ENCODE peak calls at places on chromosomes 11 and 22, in nine cellular contexts. U is right cardiac atrium; M is left ventricle myocardium inferior; I is naive thymus-derived CD4-positive, alpha-beta T cell; K is effector memory CD4-positive, alpha-beta T cell; B is CD4-positive, alpha-beta T cell; X is IMR-90; A is adipocyte; C is HCT116. N is an unnamed sample. For H3K9me3, the result is how much of the 10 kb centered on the place peaks cover.

GRCh38 chr11:112012877-112013276 is 12.3 kb upstream of the DLAT start:
- DNase-seq in U (no peak), M (no peak), I (no peak), K (no peak), B (no peak), X (peak), A (peak), C (no peak), N (no peak)

GRCh38 chr11:63944987-63945386 is 6.2 kb downstream of the NAA40 start:
- DNase-seq in U (peak), M (peak), I (no peak), K (no peak), B (no peak), X (no peak), A (no peak), C (no peak), N (no peak)

GRCh38 chr11:74681686-74682651 is 49.3 kb downstream of the CHRDL2 start:
- DNase-seq in U (no peak), M (peak), I (no peak), K (no peak), B (no peak), X (peak), A (no peak), C (no peak), N (no peak)

GRCh38 chr11:93606721-93607120 is 54.8 kb upstream of the CEP295 start:
- DNase-seq in U (no peak), M (no peak), I (no peak), K (no peak), B (no peak), X (no peak), A (no peak), C (no peak), N (no peak)

GRCh38 chr11:13105237-13105844 is 96.2 kb downstream of the RASSF10 start:
- DNase-seq in U (no peak), M (peak), I (no peak), K (no peak), B (no peak), X (no peak), A (no peak), C (no peak), N (no peak)

GRCh38 chr11:110763249-110764011 is 51.2 kb upstream of the ARHGAP20 start:
- DNase-seq in U (no peak), M (no peak), I (no peak), K (no peak), B (no peak), X (peak), A (peak), C (no peak), N (peak)

GRCh38 chr11:1104411-1105182 is 29.9 kb downstream of the MUC2 start:
- DNase-seq in U (peak), M (no peak), I (no peak), K (no peak), B (no peak), X (no peak), A (no peak), C (no peak), N (no peak)

GRCh38 chr11:26593686-26594085 is 21.6 kb upstream of the MUC15 start:
- DNase-seq in U (no peak), M (no peak), I (no peak), K (no peak), B (no peak), X (no peak), A (no peak), C (no peak), N (no peak)

GRCh38 chr11:92501346-92501745 is 276.7 kb downstream of the FAT3 start:
- DNase-seq in U (no peak), M (no peak), I (no peak), K (no peak), B (no peak), X (no peak), A (no peak), C (no peak), N (no peak)

GRCh38 chr11:121576531-121576930 is 123.8 kb upstream of the SORL1-AS1 start:
- DNase-seq in U (peak), M (no peak), I (no peak), K (no peak), B (no peak), X (no peak), A (no peak), C (no peak), N (no peak)

GRCh38 chr11:27514558-27514957 is 8.0 kb upstream of the LIN7C start:
- DNase-seq in U (no peak), M (no peak), I (no peak), K (no peak), B (no peak), X (peak), A (no peak), C (no peak), N (peak)

GRCh38 chr22:42383851-42384417 is 48.3 kb downstream of the NFAM1 start:
- DNase-seq in U (peak), M (no peak), I (no peak), K (no peak), B (no peak), X (no peak), A (no peak), C (no peak), N (no peak)

GRCh38 chr11:128563942-128564641 is 23.3 kb downstream of the ETS1 start:
- DNase-seq in U (no peak), M (no peak), I (no peak), K (no peak), B (no peak), X (no peak), A (no peak), C (no peak), N (no peak)

GRCh38 chr11:43504316-43504950 is 145.7 kb downstream of the TTC17 start:
- DNase-seq in U (no peak), M (no peak), I (no peak), K (no peak), B (no peak), X (peak), A (peak), C (peak), N (peak)

GRCh38 chr11:62555464-62556092 is 9.0 kb upstream of the AHNAK start:
- DNase-seq in U (peak), M (peak), I (peak), K (peak), B (peak), X (peak), A (peak), C (no peak), N (no peak)

GRCh38 chr22:18110194-18110943 is at the start of gene TUBA8:
- DNase-seq in U (peak), M (peak), I (no peak), K (no peak), B (no peak), X (peak), A (peak), C (no peak), N (peak)

GRCh38 chr11:66851698-66852465 is 5.0 kb upstream of the LRFN4 start:
- DNase-seq in U (peak), M (no peak), I (no peak), K (no peak), B (no peak), X (no peak), A (no peak), C (no peak), N (no peak)

GRCh38 chr11:62505112-62505783 is 41.4 kb downstream of the AHNAK start:
- DNase-seq in U (peak), M (peak), I (no peak), K (no peak), B (no peak), X (no peak), A (no peak), C (no peak), N (no peak)

GRCh38 chr11:102637731-102638130 is 12.6 kb upstream of the MMP20 start:
- DNase-seq in U (no peak), M (no peak), I (no peak), K (no peak), B (no peak), X (no peak), A (no peak), C (no peak), N (no peak)

GRCh38 chr11:10476927-10477689 is 22.0 kb downstream of the AMPD3 start:
- DNase-seq in U (no peak), M (no peak), I (no peak), K (no peak), B (no peak), X (no peak), A (no peak), C (no peak), N (no peak)

GRCh38 chr11:68016904-68017817 is 7.0 kb downstream of the ALDH3B1 start:
- DNase-seq in U (no peak), M (no peak), I (no peak), K (no peak), B (no peak), X (no peak), A (no peak), C (no peak), N (no peak)

GRCh38 chr11:90635145-90635544 is 412.3 kb upstream of the CHORDC1 start:
- DNase-seq in U (no peak), M (no peak), I (no peak), K (no peak), B (no peak), X (no peak), A (no peak), C (no peak), N (no peak)

GRCh38 chr11:19577849-19578619 is 134.6 kb upstream of the NAV2 start:
- DNase-seq in U (peak), M (peak), I (no peak), K (no peak), B (no peak), X (peak), A (peak), C (no peak), N (peak)

GRCh38 chr22:32622762-32623147 is 148.1 kb downstream of the FBXO7 start:
- DNase-seq in U (no peak), M (no peak), I (no peak), K (no peak), B (no peak), X (no peak), A (no peak), C (no peak), N (no peak)

GRCh38 chr11:26741036-26741435 is 19.2 kb upstream of the SLC5A12 start:
- DNase-seq in U (no peak), M (no peak), I (no peak), K (no peak), B (no peak), X (no peak), A (peak), C (no peak), N (peak)

GRCh38 chr11:111512296-111513239 is at the start of gene BTG4:
- DNase-seq in U (peak), M (no peak), I (peak), K (no peak), B (peak), X (no peak), A (no peak), C (no peak), N (peak)

GRCh38 chr11:102469196-102469821 is 16.7 kb upstream of the TMEM123 start:
- DNase-seq in U (no peak), M (no peak), I (no peak), K (no peak), B (no peak), X (peak), A (peak), C (no peak), N (no peak)

DNA sequence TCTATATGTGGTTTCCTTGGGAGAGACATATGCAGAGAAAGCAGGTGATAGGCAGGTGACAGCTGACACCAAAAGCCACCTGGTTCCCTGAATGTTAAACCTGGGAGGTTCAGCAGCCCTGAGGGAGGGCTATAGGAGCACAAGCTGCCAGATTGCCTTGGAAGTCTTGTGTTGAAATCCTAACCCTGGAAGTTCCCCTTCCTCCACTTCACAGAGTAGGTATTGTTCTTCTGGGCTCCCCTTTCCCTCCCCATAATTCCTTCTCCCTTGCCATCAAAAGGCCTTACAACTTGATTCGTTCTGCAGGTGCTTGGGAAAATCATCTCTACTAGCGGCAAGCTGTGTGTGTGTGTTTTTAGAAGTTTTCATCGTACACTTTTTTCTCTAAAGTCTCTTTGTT is 5.4 kb downstream of the LDLRAD3 start:
- DNase-seq in U (no peak), M (no peak), I (no peak), K (no peak), B (no peak), X (no peak), A (no peak), C (no peak), N (no peak)
- H3K9me3 ChIP-seq in U (under half), M (under half), I (under half), K (under half), B (under half), X (under half), A (under half), C (under half), N (under half)

GRCh38 chr11:134675983-134676382 is 263.9 kb upstream of the B3GAT1 start:
- DNase-seq in U (no peak), M (no peak), I (no peak), K (no peak), B (no peak), X (no peak), A (no peak), C (no peak), N (no peak)

GRCh38 chr11:134678152-134678551 is 266.1 kb upstream of the B3GAT1 start:
- DNase-seq in U (no peak), M (no peak), I (no peak), K (no peak), B (no peak), X (no peak), A (no peak), C (no peak), N (no peak)

GRCh38 chr11:134677338-134677948 is 265.4 kb upstream of the B3GAT1 start:
- DNase-seq in U (no peak), M (no peak), I (no peak), K (no peak), B (no peak), X (no peak), A (no peak), C (no peak), N (no peak)

GRCh38 chr11:134676516-134677287 is 264.7 kb upstream of the B3GAT1 start:
- DNase-seq in U (no peak), M (no peak), I (no peak), K (no peak), B (no peak), X (no peak), A (no peak), C (no peak), N (no peak)

DNA sequence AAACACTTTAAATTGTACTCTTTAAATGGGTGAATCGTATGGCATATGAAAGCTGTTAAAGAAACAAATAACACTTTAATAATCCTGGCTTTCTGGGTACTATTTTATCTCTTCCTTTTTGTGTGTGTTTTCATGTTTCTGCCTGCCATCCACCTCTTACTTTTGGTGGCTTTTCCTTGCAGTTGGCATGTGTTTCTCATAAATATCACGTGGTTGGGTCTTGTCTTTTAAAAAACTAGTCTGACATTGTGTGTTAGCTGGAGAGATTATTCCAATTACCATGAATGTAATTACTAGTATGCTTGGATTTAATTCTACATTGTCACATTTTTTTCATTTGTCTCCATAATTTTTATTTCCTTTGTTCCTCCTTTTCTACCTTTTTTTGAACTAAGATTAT is 262.9 kb upstream of the B3GAT1 start:
- DNase-seq in U (no peak), M (no peak), I (no peak), K (no peak), B (no peak), X (no peak), A (no peak), C (no peak), N (no peak)
- H3K9me3 ChIP-seq in U (under half), M (under half), I (under half), K (under half), B (under half), X (under half), A (under half), C (under half), N (under half)

DNA sequence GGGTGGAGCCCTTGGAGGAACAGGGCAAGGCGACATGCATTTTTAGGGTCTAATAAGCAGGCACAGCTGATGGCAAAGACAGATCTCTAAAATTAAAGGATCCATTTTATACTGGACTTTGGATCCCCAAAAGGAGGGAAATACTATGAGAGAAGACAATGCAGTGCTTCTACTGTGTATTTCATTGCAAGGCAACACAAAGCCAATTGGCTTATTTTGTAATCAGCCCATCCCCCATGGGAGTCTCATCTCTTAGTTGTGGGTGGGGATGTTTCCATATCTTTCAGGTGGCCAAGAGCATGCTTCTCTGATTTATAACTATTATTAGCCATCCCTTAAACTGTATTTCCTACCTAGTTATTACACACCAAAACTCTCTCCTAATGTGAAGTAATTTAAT is 18.5 kb upstream of the EI24 start:
- DNase-seq in U (no peak), M (no peak), I (no peak), K (no peak), B (no peak), X (no peak), A (no peak), C (no peak), N (no peak)
- H3K9me3 ChIP-seq in U (under half), M (under half), I (under half), K (under half), B (under half), X (under half), A (under half), C (under half), N (under half)

DNA sequence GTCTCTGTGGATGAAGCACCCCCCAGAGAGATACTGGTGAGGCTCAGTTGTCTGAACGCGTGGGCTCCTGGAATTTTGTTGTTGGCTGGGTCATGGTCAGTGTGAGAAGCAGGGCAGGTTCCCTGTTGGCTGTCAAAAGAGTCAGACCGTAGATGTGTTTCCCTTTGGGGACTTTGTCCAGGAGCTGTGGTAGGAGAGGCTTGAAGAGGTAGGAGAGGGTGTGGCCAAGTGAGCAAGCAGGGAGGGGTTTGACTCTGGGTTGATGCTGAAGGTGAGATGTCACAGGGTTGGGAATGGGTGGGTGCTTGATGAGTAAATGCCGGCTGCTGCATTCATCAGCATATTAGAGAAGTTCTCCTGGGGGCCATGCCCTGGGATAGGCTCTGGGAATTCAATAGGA is 803.2 kb downstream of the TBC1D22A start:
- DNase-seq in U (no peak), M (no peak), I (no peak), K (no peak), B (no peak), X (no peak), A (no peak), C (no peak), N (no peak)
- H3K9me3 ChIP-seq in U (under half), M (under half), I (under half), K (under half), B (under half), X (under half), A (under half), C (under half), N (under half)

DNA sequence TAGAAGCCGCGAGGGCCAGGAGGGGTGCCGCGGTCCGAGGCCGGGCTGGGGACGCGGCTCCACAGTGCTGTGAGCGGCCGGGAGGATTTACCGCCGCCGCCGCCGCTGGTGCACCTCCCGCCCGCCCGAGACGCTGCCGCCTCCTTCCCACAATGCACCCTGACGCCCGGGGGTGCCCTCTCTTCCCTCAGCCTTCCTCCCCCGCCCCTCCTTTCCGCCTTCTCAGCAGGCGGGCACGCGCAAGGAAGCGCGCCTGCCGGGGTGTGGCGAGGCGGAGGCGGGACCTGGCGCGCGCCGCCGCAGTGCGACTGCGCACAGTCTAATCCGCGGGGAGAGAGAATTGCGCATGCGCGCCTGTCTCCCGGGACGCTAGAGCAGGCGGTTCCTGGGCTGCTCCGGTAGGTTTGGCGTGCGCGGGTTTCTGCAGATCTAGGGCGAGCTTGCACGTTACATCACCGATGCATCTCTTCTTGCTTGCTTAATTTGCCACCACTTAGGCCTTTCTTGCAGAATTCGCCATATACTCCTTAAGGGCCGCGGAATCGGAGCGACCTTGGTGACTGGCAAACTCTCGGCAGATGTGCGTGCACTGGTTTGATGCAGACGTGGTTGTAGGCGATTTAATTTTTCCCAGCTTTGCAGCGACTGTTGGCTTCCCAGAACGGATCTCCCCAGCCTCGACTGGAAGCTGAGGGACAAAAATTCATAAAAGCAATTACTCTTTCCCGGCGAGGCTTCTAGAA is at the start of the genes GVQW3 and THAP12:
- DNase-seq in U (peak), M (peak), I (peak), K (peak), B (peak), X (peak), A (peak), C (peak), N (peak)
- H3K9me3 ChIP-seq in U (under half), M (under half), I (under half), K (under half), B (under half), X (under half), A (under half), C (under half), N (under half)

DNA sequence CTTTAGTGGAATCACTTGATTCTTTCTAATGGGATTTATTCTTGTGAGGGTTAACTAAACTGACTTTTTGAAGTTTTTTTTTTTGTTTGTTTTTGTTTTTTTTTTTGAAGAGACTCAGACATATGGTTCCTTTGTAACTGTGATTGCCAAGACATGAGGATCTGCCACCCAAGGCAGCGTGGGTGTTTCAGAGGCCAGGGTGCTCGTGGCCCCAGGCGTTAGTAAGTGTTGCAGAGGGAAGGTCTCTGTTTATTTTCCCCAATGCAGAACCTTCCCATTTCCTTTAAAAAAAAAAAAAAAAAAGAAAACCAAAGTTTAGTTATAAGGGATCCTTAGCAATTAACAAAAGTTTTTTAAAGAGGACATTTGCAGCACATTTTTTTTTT is 94.8 kb downstream of the CTTN start:
- DNase-seq in U (no peak), M (no peak), I (no peak), K (no peak), B (no peak), X (no peak), A (no peak), C (no peak), N (no peak)
- H3K9me3 ChIP-seq in U (under half), M (under half), I (under half), K (under half), B (under half), X (under half), A (under half), C (under half), N (under half)